ENCODE peak calls at places on chromosomes 12 and 14, in five cellular contexts. G, I, R, H and S are unnamed samples. For H3K36me3 and H3K9me3, the result is how much of the 10 kb centered on the place peaks cover.

GRCh38 chr12:122310636-122311035 is 44.3 kb upstream of the VPS33A start:
- DNase-seq in G (no peak), I (no peak), R (no peak), H (no peak), S (no peak)

GRCh38 chr12:65156366-65156831 is 13.0 kb upstream of the LEMD3 start:
- DNase-seq in G (peak), I (no peak), R (no peak), H (no peak), S (no peak)

GRCh38 chr12:30154996-30155730 is 371.4 kb upstream of the TMTC1 start:
- DNase-seq in G (peak), I (no peak), R (no peak), H (no peak), S (no peak)

GRCh38 chr12:2586159-2587035 is 208.4 kb upstream of the FKBP4 start:
- DNase-seq in G (peak), I (peak), R (no peak), H (no peak), S (no peak)

GRCh38 chr14:95165517-95165916 is 8.2 kb upstream of the DICER1 start:
- DNase-seq in G (no peak), I (no peak), R (no peak), H (no peak), S (no peak)

GRCh38 chr14:94679106-94679819 is 67.1 kb downstream of the SERPINA3 start:
- DNase-seq in G (no peak), I (no peak), R (no peak), H (peak), S (no peak)

GRCh38 chr14:59377485-59377884 is 87.7 kb downstream of the GPR135 start:
- DNase-seq in G (no peak), I (no peak), R (no peak), H (no peak), S (no peak)

GRCh38 chr14:71243697-71244096 is 336.4 kb downstream of the PCNX1 start:
- DNase-seq in G (peak), I (no peak), R (no peak), H (no peak), S (no peak)

GRCh38 chr14:104441275-104442106 is 138.1 kb upstream of the C14orf180 start:
- DNase-seq in G (no peak), I (no peak), R (no peak), H (no peak), S (no peak)

GRCh38 chr12:7241404-7242005 is 52.0 kb downstream of the PEX5 start:
- DNase-seq in G (peak), I (no peak), R (no peak), H (no peak), S (no peak)

GRCh38 chr12:25806271-25806670 is 152.2 kb upstream of the RASSF8 start:
- DNase-seq in G (peak), I (no peak), R (no peak), H (no peak), S (no peak)

GRCh38 chr12:130281157-130281799 is 56.4 kb upstream of the PIWIL1 start:
- DNase-seq in G (no peak), I (no peak), R (peak), H (no peak), S (peak)

GRCh38 chr12:41190360-41190759 is 2.2 kb downstream of the PDZRN4 start:
- DNase-seq in G (no peak), I (no peak), R (no peak), H (no peak), S (no peak)

GRCh38 chr14:71358209-71358931 is 451.1 kb downstream of the PCNX1 start:
- DNase-seq in G (peak), I (no peak), R (no peak), H (no peak), S (no peak)

GRCh38 chr14:101102875-101103274 is 199.4 kb upstream of the RTL1 start:
- DNase-seq in G (no peak), I (no peak), R (no peak), H (no peak), S (no peak)

GRCh38 chr12:5097786-5098185 is 54.1 kb downstream of the KCNA5 start:
- DNase-seq in G (no peak), I (no peak), R (no peak), H (no peak), S (no peak)

GRCh38 chr14:64215978-64216377 is 78.2 kb downstream of the ESR2 start:
- DNase-seq in G (peak), I (no peak), R (no peak), H (no peak), S (no peak)
- H3K36me3 ChIP-seq in G (under half), I (under half), R (under half), H (half or more), S (under half)

GRCh38 chr12:31914927-31915326 is 44.3 kb upstream of the RESF1 start:
- DNase-seq in G (no peak), I (no peak), R (no peak), H (no peak), S (no peak)
- H3K9me3 ChIP-seq in G (under half), I (under half), R (under half), H (under half), S (under half)

GRCh38 chr14:76376409-76376877 is 506 bp downstream of the ESRRB start:
- DNase-seq in G (no peak), I (no peak), R (no peak), H (no peak), S (no peak)
- H3K36me3 ChIP-seq in G (under half), I (under half), R (under half), H (under half), S (under half)

GRCh38 chr14:81452766-81453165 is 52.6 kb upstream of the STON2 start:
- DNase-seq in G (no peak), I (no peak), R (no peak), H (peak), S (no peak)

GRCh38 chr14:81455344-81455743 is 55.2 kb upstream of the STON2 start:
- DNase-seq in G (no peak), I (no peak), R (no peak), H (no peak), S (no peak)

GRCh38 chr14:81454572-81455218 is 54.6 kb upstream of the STON2 start:
- DNase-seq in G (no peak), I (peak), R (no peak), H (no peak), S (no peak)

GRCh38 chr14:81452341-81452740 is 52.2 kb upstream of the STON2 start:
- DNase-seq in G (no peak), I (no peak), R (no peak), H (no peak), S (no peak)

GRCh38 chr14:81453166-81453766 is 53.1 kb upstream of the STON2 start:
- DNase-seq in G (peak), I (peak), R (peak), H (no peak), S (peak)
- H3K9me3 ChIP-seq in G (under half), I (under half), R (under half), H (under half), S (under half)

DNA sequence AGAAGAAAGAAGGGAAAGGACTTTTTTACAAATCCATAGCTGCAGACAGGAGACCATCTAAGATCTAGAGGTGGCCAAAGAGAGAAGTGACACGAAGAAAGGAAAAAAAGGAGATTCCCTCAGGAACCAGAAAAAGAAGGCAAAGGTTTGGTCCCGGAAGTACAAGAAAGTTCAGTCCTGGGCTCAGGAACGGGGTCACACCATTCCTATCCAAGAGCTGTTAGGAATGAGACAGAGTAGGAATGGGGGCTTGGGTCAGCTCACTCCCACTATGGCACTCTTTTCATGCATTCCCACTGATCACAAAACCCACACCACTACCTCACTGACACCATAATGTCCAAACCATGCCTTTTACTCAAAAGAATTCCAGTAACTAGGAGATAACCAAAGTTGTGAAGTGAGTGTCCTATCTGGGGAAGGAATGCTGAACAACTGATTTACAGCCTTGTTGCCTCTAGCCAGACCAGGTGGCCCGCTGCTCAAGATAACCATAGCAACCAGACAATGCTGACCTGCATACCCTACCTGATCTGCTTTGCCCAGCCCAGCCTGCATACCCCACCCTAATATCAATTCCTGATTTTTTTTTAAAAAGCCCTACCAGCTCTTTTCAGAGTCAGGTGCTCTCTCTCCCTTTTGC is 8.4 kb downstream of the PPP2R3C start:
- DNase-seq in G (no peak), I (no peak), R (no peak), H (no peak), S (no peak)
- H3K36me3 ChIP-seq in G (under half), I (under half), R (under half), H (half or more), S (under half)